ENCODE peak calls at places on chromosomes 11 and 22, in seven cellular contexts. S, V, Z, F, J, B and Q are unnamed samples.

GRCh38 chr11:18727499-18728236 is 1.7 kb upstream of the IGSF22 start:
- DNase-seq in S (peak), V (peak), Z (peak), F (peak), J (no peak), B (peak), Q (peak)

GRCh38 chr11:69321877-69322350 is 28.0 kb downstream of the MYEOV start:
- DNase-seq in S (no peak), V (peak), Z (peak), F (peak), J (no peak), B (no peak), Q (no peak)

GRCh38 chr22:38246046-38246658 is 26.7 kb downstream of the TMEM184B start:
- DNase-seq in S (no peak), V (no peak), Z (no peak), F (no peak), J (no peak), B (no peak), Q (no peak)

GRCh38 chr22:38462960-38463784 is 4.7 kb upstream of the KDELR3 start:
- DNase-seq in S (peak), V (no peak), Z (no peak), F (no peak), J (no peak), B (peak), Q (no peak)

GRCh38 chr11:118430956-118431355 is 5.3 kb upstream of the KMT2A start:
- DNase-seq in S (no peak), V (no peak), Z (no peak), F (no peak), J (no peak), B (no peak), Q (no peak)

GRCh38 chr11:128908391-128909246 is 17.5 kb downstream of the KCNJ5 start:
- DNase-seq in S (no peak), V (peak), Z (peak), F (peak), J (no peak), B (peak), Q (no peak)

GRCh38 chr11:119108151-119108856 is 1.2 kb downstream of the C2CD2L start:
- DNase-seq in S (no peak), V (no peak), Z (peak), F (peak), J (no peak), B (peak), Q (peak)

GRCh38 chr11:7538466-7539454 is 25.0 kb downstream of the PPFIBP2 start:
- DNase-seq in S (no peak), V (no peak), Z (no peak), F (no peak), J (no peak), B (no peak), Q (no peak)

GRCh38 chr11:18700375-18700774 is 1.8 kb downstream of the TMEM86A start:
- DNase-seq in S (no peak), V (no peak), Z (peak), F (no peak), J (no peak), B (no peak), Q (no peak)

GRCh38 chr11:75855191-75855590 is 40.2 kb downstream of the UVRAG start:
- DNase-seq in S (no peak), V (no peak), Z (no peak), F (no peak), J (no peak), B (no peak), Q (no peak)

GRCh38 chr11:118605116-118605867 is 2.1 kb upstream of the PHLDB1 start:
- DNase-seq in S (peak), V (peak), Z (peak), F (no peak), J (peak), B (peak), Q (no peak)

GRCh38 chr22:17823226-17823625 is 49.0 kb upstream of the BID start:
- DNase-seq in S (no peak), V (no peak), Z (no peak), F (no peak), J (no peak), B (no peak), Q (no peak)

GRCh38 chr11:123702137-123702536 is 39.3 kb downstream of the ZNF202 start:
- DNase-seq in S (no peak), V (no peak), Z (no peak), F (no peak), J (no peak), B (no peak), Q (no peak)

GRCh38 chr11:129815596-129816461 is at the start of gene TMEM45B:
- DNase-seq in S (no peak), V (no peak), Z (no peak), F (no peak), J (no peak), B (peak), Q (no peak)

DNA sequence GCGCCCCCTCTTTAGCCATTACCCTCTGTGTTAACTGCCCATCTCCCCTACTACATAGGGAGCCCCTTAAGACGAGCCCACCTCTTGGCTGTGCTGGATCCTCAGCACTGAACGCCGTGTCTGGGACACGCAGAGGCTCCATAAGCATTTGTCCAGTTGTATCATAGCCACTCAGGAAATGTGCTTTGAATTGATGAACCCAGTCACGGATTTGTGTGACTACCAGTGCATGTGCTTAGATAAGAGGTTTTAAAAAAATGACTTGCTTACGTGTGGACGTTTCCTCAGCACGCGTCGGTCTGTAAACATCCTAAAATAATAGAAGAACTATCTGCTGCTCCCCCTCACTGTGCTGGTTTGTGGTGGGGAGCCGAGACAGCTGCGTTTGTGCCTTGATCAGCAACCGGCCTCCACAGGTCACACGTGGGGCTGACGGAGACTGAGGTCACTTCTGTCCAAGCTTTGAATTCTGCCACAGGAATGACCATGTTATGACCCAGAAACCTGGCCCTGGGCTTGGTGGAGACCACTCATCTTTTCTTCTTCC is 4.2 kb downstream of the MICAL2 start:
- DNase-seq in S (peak), V (peak), Z (peak), F (no peak), J (no peak), B (no peak), Q (peak)
- TF ChIP-seq POLR2A in S (no peak), V (no peak), Z (peak), F (no peak), J (no peak), B (no peak), Q (peak)

GRCh38 chr11:72831521-72832300 is 17.5 kb downstream of the ATG16L2 start:
- DNase-seq in S (peak), V (peak), Z (peak), F (peak), J (peak), B (peak), Q (peak)

GRCh38 chr11:72833792-72834501 is 19.7 kb downstream of the ATG16L2 start:
- DNase-seq in S (no peak), V (no peak), Z (no peak), F (no peak), J (peak), B (no peak), Q (no peak)

GRCh38 chr11:72834905-72835304 is 20.7 kb downstream of the ATG16L2 start:
- DNase-seq in S (no peak), V (no peak), Z (no peak), F (no peak), J (no peak), B (no peak), Q (no peak)

GRCh38 chr11:72832301-72833082 is 18.3 kb downstream of the ATG16L2 start:
- DNase-seq in S (no peak), V (no peak), Z (no peak), F (no peak), J (peak), B (no peak), Q (no peak)

DNA sequence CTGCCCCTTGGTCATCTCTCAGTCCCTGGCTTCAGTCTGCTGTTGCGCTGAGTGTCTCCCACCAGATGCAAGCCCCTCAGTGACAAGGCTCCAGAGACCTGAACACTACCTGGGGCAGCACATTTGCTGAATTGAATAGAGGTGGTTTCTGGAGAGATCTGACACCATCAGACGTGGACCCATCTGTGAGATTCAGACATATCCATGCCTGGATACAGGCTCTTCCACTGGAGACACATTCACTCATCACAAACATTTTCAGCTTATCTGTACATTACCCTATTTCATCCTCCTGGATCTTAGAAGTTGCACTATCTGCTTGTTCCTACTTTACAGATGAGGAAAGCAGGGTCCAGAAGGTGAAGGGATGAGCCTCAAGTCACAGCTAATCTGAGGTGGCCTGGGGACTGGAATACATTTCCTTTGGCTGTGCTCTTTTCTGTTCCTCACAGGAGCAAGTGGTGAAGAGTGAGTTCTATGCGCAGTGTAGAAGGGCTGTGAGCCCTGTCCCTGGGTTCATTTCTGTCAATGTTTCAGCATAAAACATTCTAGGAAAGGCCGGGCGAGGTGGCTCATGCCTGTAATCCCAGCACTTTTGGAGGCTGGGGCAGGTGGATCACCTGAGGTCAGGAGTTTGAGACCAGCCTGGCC is 19.0 kb downstream of the ATG16L2 start:
- DNase-seq in S (no peak), V (no peak), Z (no peak), F (no peak), J (peak), B (no peak), Q (no peak)
- TF ChIP-seq POLR2A in S (no peak), V (no peak), Z (no peak), F (no peak), J (no peak), B (no peak), Q (peak)

GRCh38 chr11:65435330-65435931 is 12.8 kb downstream of the NEAT1 start:
- DNase-seq in S (peak), V (no peak), Z (peak), F (no peak), J (no peak), B (peak), Q (no peak)
- TF ChIP-seq POLR2A in S (no peak), V (no peak), Z (peak), F (no peak), J (no peak), B (no peak), Q (peak)

GRCh38 chr11:125164422-125165110 is at the start of gene PKNOX2:
- DNase-seq in S (peak), V (peak), Z (peak), F (no peak), J (no peak), B (peak), Q (peak)
- TF ChIP-seq POLR2A in S (no peak), V (no peak), Z (no peak), F (no peak), J (peak), B (peak), Q (no peak)

GRCh38 chr11:61793829-61794204 is 1.1 kb downstream of the FEN1 start:
- DNase-seq in S (no peak), V (no peak), Z (no peak), F (no peak), J (no peak), B (no peak), Q (no peak)

GRCh38 chr11:61791737-61792309 is 576 bp downstream of the TMEM258 start:
- DNase-seq in S (peak), V (peak), Z (peak), F (peak), J (no peak), B (peak), Q (peak)

GRCh38 chr11:61793084-61793828 is 545 bp downstream of the FEN1 start:
- DNase-seq in S (no peak), V (no peak), Z (no peak), F (no peak), J (no peak), B (no peak), Q (peak)

GRCh38 chr11:61794579-61794978 is 1.9 kb downstream of the FEN1 start:
- DNase-seq in S (no peak), V (no peak), Z (no peak), F (no peak), J (no peak), B (no peak), Q (peak)

GRCh38 chr11:61792310-61793083 is at the start of the genes FEN1 and TMEM258:
- DNase-seq in S (peak), V (peak), Z (peak), F (peak), J (peak), B (peak), Q (peak)
- TF ChIP-seq POLR2A in S (no peak), V (peak), Z (peak), F (peak), J (peak), B (peak), Q (peak)

DNA sequence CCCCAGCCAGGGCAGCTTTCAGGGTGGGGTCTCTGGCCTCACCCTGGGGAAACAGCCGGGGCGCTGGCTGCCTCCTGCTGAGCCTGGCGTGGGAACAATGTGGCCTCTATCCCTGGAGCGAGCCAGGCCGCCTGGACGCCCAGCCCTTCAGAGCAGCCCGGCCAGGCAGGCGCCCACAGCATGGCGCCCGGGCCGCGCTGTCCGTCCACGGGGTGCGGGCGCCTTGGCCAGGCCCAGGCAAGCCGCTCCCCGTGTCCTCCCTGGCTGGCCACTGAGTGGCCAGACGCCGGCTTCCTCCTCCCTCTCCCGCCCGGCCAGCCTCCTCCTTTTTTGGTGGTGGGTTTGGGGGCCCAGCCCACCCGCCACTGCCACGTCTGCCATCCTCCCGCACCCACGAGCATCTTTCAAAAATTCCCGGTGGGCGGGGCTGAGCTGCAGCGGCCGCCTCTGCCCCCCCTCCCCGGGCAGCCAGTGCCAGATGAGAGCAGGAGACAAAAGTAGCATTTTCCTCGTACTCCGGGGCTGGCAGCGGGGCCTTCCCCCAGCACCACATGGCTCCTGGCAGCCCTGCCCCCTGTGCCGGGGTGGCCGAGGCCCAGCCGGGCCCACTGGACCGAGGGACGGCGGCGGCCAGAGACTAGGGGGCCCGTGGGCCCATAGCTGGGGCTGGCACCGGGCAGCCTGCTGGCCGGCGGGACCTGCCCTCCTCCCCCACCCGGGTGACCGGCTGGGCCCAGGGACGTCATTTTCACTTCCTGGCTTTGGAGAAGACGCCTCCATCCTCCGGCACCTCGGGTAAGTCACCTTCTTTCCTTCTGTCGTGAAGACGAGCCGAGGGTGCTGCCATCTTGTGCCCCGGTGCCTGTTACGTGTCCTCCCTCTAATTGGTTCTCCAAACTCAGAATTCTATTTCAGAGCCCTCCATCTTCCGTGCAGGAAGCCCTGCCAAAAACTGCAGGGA is 70.2 kb upstream of the PPARA start:
- DNase-seq in S (peak), V (no peak), Z (no peak), F (no peak), J (no peak), B (peak), Q (no peak)
- TF ChIP-seq POLR2A in S (no peak), V (peak), Z (no peak), F (peak), J (peak), B (peak), Q (no peak)

DNA sequence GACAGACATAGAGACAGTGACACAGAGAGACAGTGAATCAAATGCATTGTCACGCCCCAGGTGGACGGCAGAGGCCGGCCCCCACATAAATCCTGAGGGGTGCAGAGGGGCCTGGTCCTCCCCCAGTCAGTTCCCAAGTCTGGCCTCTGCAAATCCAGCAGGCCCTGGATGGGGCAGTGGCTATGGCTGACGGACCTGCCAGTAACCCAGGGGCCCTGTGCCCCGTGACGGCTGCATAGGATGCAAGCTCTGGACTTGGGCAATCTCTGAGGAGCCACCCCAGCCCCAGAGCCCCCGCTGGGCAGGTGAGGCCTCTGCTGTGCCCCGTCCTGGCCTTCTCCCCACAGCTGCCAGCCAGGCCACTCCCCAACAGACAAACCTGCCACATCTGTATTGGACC is 204.5 kb downstream of the BRD1 start:
- DNase-seq in S (no peak), V (no peak), Z (no peak), F (no peak), J (no peak), B (no peak), Q (no peak)
- TF ChIP-seq POLR2A in S (no peak), V (no peak), Z (no peak), F (no peak), J (no peak), B (no peak), Q (no peak)